ENCODE peak calls at places on chromosomes 3 and 15, in five cellular contexts. P is body of pancreas, F is dorsolateral prefrontal cortex, Z is heart left ventricle, V is foreskin keratinocyte. O is an unnamed sample.

GRCh38 chr3:40044487-40044886 is 235.1 kb downstream of the MYRIP start:
- DNase-seq in P (no peak), F (no peak), Z (no peak), V (peak; percentile 100), O (peak; percentile 86)

GRCh38 chr3:134350266-134350665 is 24.0 kb downstream of the AMOTL2 start:
- DNase-seq in P (no peak), F (no peak), Z (no peak), V (no peak), O (no peak)

GRCh38 chr3:66407281-66408218 is 93.3 kb downstream of the LRIG1 start:
- DNase-seq in P (peak; percentile 76), F (peak; percentile 70), Z (peak; percentile 82), V (peak; percentile 28), O (peak; percentile 77)

GRCh38 chr3:194964809-194965208 is 279.1 kb downstream of the FAM43A start:
- DNase-seq in P (no peak), F (no peak), Z (no peak), V (no peak), O (no peak)

GRCh38 chr3:113897373-113897777 is 50.4 kb upstream of the ZDHHC23 start:
- DNase-seq in P (peak; percentile 44), F (no peak), Z (no peak), V (peak; percentile 51), O (peak; percentile 32)

GRCh38 chr15:52786436-52787122 is 3.6 kb downstream of the ONECUT1 start:
- DNase-seq in P (peak; percentile 47), F (no peak), Z (no peak), V (no peak), O (no peak)

GRCh38 chr15:77632760-77633133 is at the start of gene LINGO1:
- DNase-seq in P (peak; percentile 46), F (peak; percentile 45), Z (no peak), V (no peak), O (no peak)

GRCh38 chr3:126104028-126104635 is 20.2 kb upstream of the SLC41A3 start:
- DNase-seq in P (no peak), F (no peak), Z (no peak), V (no peak), O (no peak)

GRCh38 chr15:47422901-47423300 is 294.4 kb upstream of the SEMA6D start:
- DNase-seq in P (no peak), F (no peak), Z (no peak), V (no peak), O (peak; percentile 6)

GRCh38 chr3:46860381-46861292 is 2.6 kb downstream of the MYL3 start:
- DNase-seq in P (peak; percentile 11), F (no peak), Z (peak; percentile 64), V (no peak), O (no peak)

GRCh38 chr15:44554934-44555723 is 18.2 kb downstream of the EIF3J start:
- DNase-seq in P (no peak), F (no peak), Z (no peak), V (no peak), O (no peak)

GRCh38 chr3:31968391-31968926 is 12.6 kb downstream of the OSBPL10 start:
- DNase-seq in P (no peak), F (no peak), Z (no peak), V (peak; percentile 79), O (no peak)

GRCh38 chr3:190180268-190180667 is 59.6 kb upstream of the P3H2 start:
- DNase-seq in P (no peak), F (no peak), Z (no peak), V (peak; percentile 94), O (peak; percentile 26)

GRCh38 chr3:59684766-59685165 is 634.9 kb upstream of the CFAP20DC start:
- DNase-seq in P (no peak), F (no peak), Z (no peak), V (no peak), O (no peak)

GRCh38 chr3:189186093-189186492 is 14.3 kb downstream of the TPRG1 start:
- DNase-seq in P (peak; percentile 38), F (no peak), Z (peak; percentile 58), V (no peak), O (no peak)

GRCh38 chr3:57383421-57383820 is 90.9 kb upstream of the ASB14 start:
- DNase-seq in P (no peak), F (no peak), Z (no peak), V (no peak), O (no peak)

GRCh38 chr15:74428442-74428787 is 5.3 kb downstream of the SEMA7A start:
- DNase-seq in P (no peak), F (no peak), Z (no peak), V (no peak), O (no peak)

GRCh38 chr3:52407779-52408178 is 37.1 kb downstream of the SEMA3G start:
- DNase-seq in P (peak; percentile 24), F (no peak), Z (peak; percentile 28), V (no peak), O (no peak)

GRCh38 chr3:184176377-184177330 is 2.0 kb downstream of the AP2M1 start:
- DNase-seq in P (peak; percentile 46), F (no peak), Z (peak; percentile 75), V (peak; percentile 83), O (peak; percentile 92)

GRCh38 chr15:67836134-67836455 is 3.8 kb downstream of the RNU6-1 start:
- DNase-seq in P (no peak), F (no peak), Z (no peak), V (no peak), O (no peak)

GRCh38 chr3:135503429-135504083 is 462.0 kb upstream of the PPP2R3A start:
- DNase-seq in P (peak; percentile 41), F (peak; percentile 63), Z (peak; percentile 51), V (peak; percentile 45), O (peak; percentile 57)

GRCh38 chr15:33639968-33640367 is 328.3 kb upstream of the CHRM5 start:
- DNase-seq in P (no peak), F (no peak), Z (no peak), V (no peak), O (no peak)

GRCh38 chr3:140442621-140443020 is 235.2 kb upstream of the TRIM42 start:
- DNase-seq in P (no peak), F (no peak), Z (no peak), V (no peak), O (no peak)
- TF ChIP-seq CTCF in P (no peak), F (no peak), Z (no peak), V (no peak), O (no peak)

DNA sequence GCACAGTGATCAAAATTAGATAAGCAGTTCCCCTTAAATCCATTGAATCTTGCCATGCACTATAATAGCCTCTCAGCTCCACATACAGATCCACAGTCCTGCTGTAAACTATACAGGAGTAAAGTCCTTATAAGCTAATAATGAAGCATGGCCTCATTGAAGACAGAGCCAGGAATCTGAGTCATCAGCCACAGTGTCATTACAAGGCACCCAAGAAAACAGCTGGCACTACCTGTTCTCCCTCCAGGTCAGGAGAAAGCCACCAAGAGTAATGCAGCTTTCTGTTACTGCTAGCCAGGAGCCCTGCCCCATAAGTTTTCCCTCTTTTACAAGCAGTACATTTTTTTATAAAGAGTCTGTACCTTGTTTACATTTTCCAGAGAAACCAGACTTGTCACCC is 27.3 kb downstream of the WDR49 start:
- DNase-seq in P (peak; percentile 53), F (no peak), Z (no peak), V (no peak), O (no peak)
- H3K27ac ChIP-seq in P (no peak overlapping the region), F (no peak overlapping the region), Z (no peak overlapping the region), V (no peak overlapping the region), O (no peak overlapping the region)

DNA sequence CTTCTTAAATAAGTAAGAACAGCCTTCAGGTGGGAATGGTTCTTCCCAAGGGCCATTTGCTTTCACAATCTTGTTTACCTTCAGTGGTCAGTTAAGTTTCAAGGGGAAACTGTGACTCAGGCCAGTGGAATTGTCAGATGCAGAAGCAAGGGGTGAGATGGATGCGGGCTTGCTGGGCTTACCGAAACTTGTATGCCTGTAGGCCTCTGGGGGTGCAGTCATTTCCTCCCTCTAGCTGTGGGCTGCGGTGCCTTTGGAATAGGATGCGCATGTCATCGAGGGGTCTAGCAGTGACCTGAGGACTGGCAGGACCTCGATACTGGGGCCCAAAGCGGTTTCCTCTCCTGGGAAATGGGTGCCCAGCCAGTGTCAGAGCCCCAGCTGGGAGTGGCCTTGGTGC is 121.6 kb downstream of the EEFSEC start:
- DNase-seq in P (no peak), F (no peak), Z (no peak), V (peak; percentile 80), O (peak; percentile 82)
- TF ChIP-seq CTCF in P (no peak), F (no peak), Z (no peak), V (no peak), O (no peak)

GRCh38 chr3:2568929-2569328 is 470.3 kb downstream of the CNTN4 start:
- DNase-seq in P (no peak), F (no peak), Z (no peak), V (no peak), O (no peak)
- H3K27ac ChIP-seq in P (no peak overlapping the region), F (no peak overlapping the region), Z (no peak overlapping the region), V (no peak overlapping the region), O (no peak overlapping the region)

GRCh38 chr15:48717458-48717857 is 71.9 kb upstream of the FBN1 start:
- DNase-seq in P (no peak), F (no peak), Z (no peak), V (no peak), O (no peak)
- TF ChIP-seq CTCF in P (peak; percentile 30), F (no peak), Z (no peak), V (peak; percentile 44), O (no peak)